ENCODE peak calls at places on chromosomes 5 and 9, in ten cellular contexts. Q, A, N, V, J, D, R, C, X and G are unnamed samples.

GRCh38 chr5:131280417-131280816 is 16.6 kb downstream of the CDC42SE2 start:
- DNase-seq in Q (no peak), A (no peak), N (no peak), V (no peak), J (no peak), D (no peak), R (no peak), C (no peak), X (no peak), G (no peak)

GRCh38 chr9:126123927-126124326 is 202.7 kb upstream of the MVB12B start:
- DNase-seq in Q (no peak), A (no peak), N (peak; percentile 47), V (no peak), J (no peak), D (no peak), R (no peak), C (no peak), X (no peak), G (peak; percentile 48)

GRCh38 chr5:108530706-108531105 is 148.8 kb upstream of the FBXL17 start:
- DNase-seq in Q (no peak), A (no peak), N (no peak), V (no peak), J (no peak), D (no peak), R (no peak), C (no peak), X (no peak), G (no peak)

GRCh38 chr9:91724068-91724440 is 226.0 kb downstream of the ROR2 start:
- DNase-seq in Q (no peak), A (no peak), N (no peak), V (no peak), J (no peak), D (no peak), R (no peak), C (no peak), X (no peak), G (no peak)

GRCh38 chr9:124110307-124110915 is 98.8 kb downstream of the LHX2 start:
- DNase-seq in Q (no peak), A (peak; percentile 44), N (no peak), V (no peak), J (peak; percentile 9), D (no peak), R (peak; percentile 82), C (peak; percentile 74), X (no peak), G (peak; percentile 36)

GRCh38 chr5:22372376-22372775 is 480.8 kb downstream of the CDH12 start:
- DNase-seq in Q (no peak), A (no peak), N (peak; percentile 26), V (no peak), J (peak; percentile 21), D (no peak), R (no peak), C (no peak), X (no peak), G (no peak)

GRCh38 chr9:129613520-129614175 is 7.3 kb downstream of the C9orf50 start:
- DNase-seq in Q (no peak), A (no peak), N (peak; percentile 95), V (no peak), J (no peak), D (peak; percentile 48), R (no peak), C (no peak), X (peak; percentile 78), G (no peak)

GRCh38 chr9:6243746-6244145 is 28.1 kb downstream of the IL33 start:
- DNase-seq in Q (no peak), A (no peak), N (no peak), V (no peak), J (peak; percentile 28), D (no peak), R (no peak), C (peak; percentile 58), X (no peak), G (no peak)

GRCh38 chr5:180825768-180826525 is 23.3 kb upstream of the MGAT1 start:
- DNase-seq in Q (no peak), A (no peak), N (no peak), V (peak; percentile 53), J (peak; percentile 79), D (no peak), R (no peak), C (no peak), X (peak; percentile 74), G (peak; percentile 92)

GRCh38 chr5:180829711-180830110 is 27.1 kb upstream of the MGAT1 start:
- DNase-seq in Q (no peak), A (no peak), N (no peak), V (no peak), J (no peak), D (no peak), R (no peak), C (no peak), X (no peak), G (no peak)

GRCh38 chr5:180832638-180833068 is 28.4 kb downstream of the ZFP62 start:
- DNase-seq in Q (peak; percentile 24), A (no peak), N (no peak), V (no peak), J (no peak), D (no peak), R (no peak), C (peak; percentile 63), X (no peak), G (no peak)

GRCh38 chr5:180830253-180831138 is 27.9 kb upstream of the MGAT1 start:
- DNase-seq in Q (peak; percentile 61), A (peak; percentile 56), N (peak; percentile 92), V (peak; percentile 69), J (no peak), D (peak; percentile 77), R (no peak), C (peak; percentile 74), X (peak; percentile 90), G (no peak)

DNA sequence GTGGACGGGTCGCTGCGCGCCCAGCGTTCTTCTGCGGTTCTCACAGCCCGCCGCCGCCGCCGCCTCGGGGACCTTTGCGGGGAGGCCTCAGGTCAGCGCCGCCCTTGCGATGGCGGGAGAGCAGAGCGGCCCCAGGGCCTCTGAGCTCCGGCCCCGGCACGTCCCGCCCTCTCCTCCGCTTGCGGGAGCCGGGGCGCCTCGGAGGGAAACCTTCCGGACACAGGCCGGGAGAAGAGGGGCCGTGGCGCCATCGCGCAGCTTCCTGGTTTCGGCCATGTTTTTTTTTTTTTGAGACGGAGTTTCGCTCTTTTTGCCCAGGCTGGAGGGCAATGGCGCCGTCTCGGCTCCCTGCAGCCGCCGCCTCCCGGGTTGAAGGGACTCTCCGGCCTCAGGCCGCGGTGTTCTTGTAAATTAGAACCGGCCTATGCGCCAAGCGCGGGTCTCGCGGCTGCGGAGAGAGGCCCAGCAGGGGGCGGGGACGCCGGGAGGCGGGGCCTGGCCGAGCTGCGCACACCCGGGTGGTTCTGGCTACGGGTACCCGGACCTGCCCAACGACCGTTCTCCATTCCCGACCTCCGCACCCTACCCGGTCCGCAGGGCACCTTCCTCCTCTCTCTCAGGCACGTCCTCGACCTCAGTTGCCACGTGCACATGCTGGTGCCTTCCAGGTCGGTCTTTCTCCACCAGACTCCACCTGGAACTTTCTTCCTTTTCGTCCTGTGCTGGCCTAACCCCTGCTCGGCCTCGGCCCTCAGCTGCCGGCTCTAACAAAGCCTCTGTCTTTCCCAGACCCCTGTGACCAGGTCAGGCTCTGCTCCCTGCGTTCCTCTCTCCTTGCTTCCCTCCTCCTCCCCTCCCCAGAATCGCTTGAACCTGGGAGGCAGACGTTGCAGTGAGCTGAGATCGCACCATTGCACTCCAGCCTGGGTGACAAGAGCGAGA is 28.8 kb upstream of the MGAT1 start:
- DNase-seq in Q (peak; percentile 65), A (peak; percentile 90), N (peak; percentile 96), V (peak; percentile 81), J (no peak), D (peak; percentile 85), R (peak; percentile 61), C (peak; percentile 88), X (peak; percentile 94), G (peak; percentile 97)
- TF ChIP-seq CTCF in Q (no peak), A (no peak), N (no peak), V (peak; percentile 44), J (no peak), D (no peak), R (peak; percentile 38), C (no peak), X (peak; percentile 19), G (no peak)

GRCh38 chr5:146659961-146660360 is 144.0 kb upstream of the GPR151 start:
- DNase-seq in Q (no peak), A (no peak), N (no peak), V (no peak), J (no peak), D (no peak), R (no peak), C (no peak), X (no peak), G (no peak)

GRCh38 chr5:146656638-146657037 is 140.6 kb upstream of the GPR151 start:
- DNase-seq in Q (no peak), A (no peak), N (no peak), V (no peak), J (no peak), D (no peak), R (no peak), C (no peak), X (no peak), G (no peak)

GRCh38 chr5:146667633-146668032 is 151.6 kb upstream of the GPR151 start:
- DNase-seq in Q (no peak), A (no peak), N (no peak), V (no peak), J (peak; percentile 31), D (no peak), R (no peak), C (no peak), X (no peak), G (no peak)

GRCh38 chr5:146660381-146660960 is 144.5 kb upstream of the GPR151 start:
- DNase-seq in Q (no peak), A (no peak), N (no peak), V (no peak), J (no peak), D (no peak), R (no peak), C (no peak), X (no peak), G (no peak)

GRCh38 chr5:146662229-146662628 is 146.2 kb upstream of the GPR151 start:
- DNase-seq in Q (no peak), A (peak; percentile 5), N (no peak), V (no peak), J (no peak), D (no peak), R (no peak), C (peak; percentile 10), X (no peak), G (no peak)
- TF ChIP-seq CTCF in Q (peak; percentile 79), A (peak; percentile 1), N (peak; percentile 42), V (no peak), J (peak; percentile 33), D (peak; percentile 78), R (peak; percentile 68), C (peak; percentile 44), X (peak; percentile 68), G (peak; percentile 10)

DNA sequence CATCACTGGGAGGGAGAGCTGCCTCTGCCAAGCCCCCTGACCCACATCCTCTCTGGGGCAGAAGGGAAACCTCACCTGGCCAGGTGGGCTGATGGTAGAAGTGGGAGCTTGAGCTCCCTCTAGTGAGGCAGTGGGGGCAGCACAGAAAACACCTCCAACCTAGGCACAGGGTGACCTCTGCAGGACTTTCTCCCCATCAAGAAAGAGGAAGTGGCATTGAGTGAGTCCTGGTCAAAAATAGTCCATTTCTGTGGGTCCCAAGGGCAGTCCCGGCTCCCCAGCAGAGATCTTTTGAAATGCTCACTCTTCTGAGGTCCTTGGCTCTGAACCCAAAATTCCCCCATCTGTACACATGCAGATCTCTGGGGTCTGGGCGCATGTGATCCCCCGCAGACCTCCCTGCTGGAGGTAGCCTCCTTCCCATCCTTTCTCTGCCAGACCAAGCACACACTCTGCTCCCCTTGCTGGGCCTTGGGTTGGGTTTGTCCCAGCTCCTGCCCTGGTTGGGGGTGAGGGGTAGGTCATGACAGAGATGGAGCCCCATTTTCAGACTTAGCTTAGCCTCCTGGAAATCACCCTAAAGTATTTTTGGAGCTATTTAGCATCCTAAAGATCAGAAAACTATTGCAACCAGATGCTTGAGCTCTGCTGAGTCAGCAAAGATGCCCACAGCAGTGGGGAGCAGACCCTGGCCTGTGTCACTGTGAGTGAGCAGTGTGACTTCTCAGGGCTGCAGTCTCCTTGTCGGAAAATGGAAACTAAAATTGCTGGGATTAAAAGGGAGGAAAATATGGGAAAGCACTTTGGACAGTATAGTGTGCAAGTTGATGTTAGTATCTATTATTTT is 41.6 kb upstream of the LCP2 start:
- DNase-seq in Q (peak; percentile 62), A (no peak), N (no peak), V (no peak), J (no peak), D (no peak), R (no peak), C (peak; percentile 71), X (peak; percentile 12), G (peak; percentile 82)
- TF ChIP-seq CTCF in Q (peak; percentile 98), A (peak; percentile 5), N (peak; percentile 22), V (no peak), J (no peak), D (no peak), R (no peak), C (peak; percentile 99), X (no peak), G (no peak)

GRCh38 chr5:104347119-104347708 is 784.6 kb upstream of the NUDT12 start:
- DNase-seq in Q (no peak), A (no peak), N (no peak), V (no peak), J (no peak), D (no peak), R (no peak), C (no peak), X (no peak), G (no peak)
- TF ChIP-seq CTCF in Q (no peak), A (peak; percentile 29), N (no peak), V (no peak), J (peak; percentile 12), D (peak; percentile 38), R (peak; percentile 65), C (peak; percentile 28), X (peak; percentile 35), G (no peak)